ENCODE peak calls at places on chromosomes 1 and 21, in nine cellular contexts. W is lower leg skin, D is tibial nerve, T is hepatocyte, H is skeletal muscle cell, F is kidney, V is WERI-Rb-1, L is cardiac fibroblast, Z is HFF-Myc. O is an unnamed sample.

GRCh38 chr21:37153935-37154350 is 80.9 kb downstream of the TTC3 start:
- DNase-seq in H (peak; percentile 65), T (peak; percentile 68), D (no peak), V (peak; percentile 81), F (no peak), Z (no peak), L (peak; percentile 10), W (no peak), O (peak; percentile 55)

GRCh38 chr1:115462677-115463076 is 124.6 kb upstream of the NGF start:
- DNase-seq in T (no peak), W (peak; percentile 10), F (no peak), D (no peak), Z (no peak), L (no peak), H (no peak), V (no peak), O (no peak)

GRCh38 chr1:99306056-99306455 is 41.8 kb downstream of the PLPPR4 start:
- DNase-seq in L (no peak), F (peak; percentile 29), T (no peak), H (no peak), Z (no peak), D (no peak), W (no peak), V (no peak), O (no peak)

GRCh38 chr1:1206376-1207253 is at the start of gene TNFRSF18:
- DNase-seq in Z (no peak), D (no peak), L (no peak), V (peak; percentile 50), T (no peak), W (no peak), F (peak; percentile 82), H (no peak), O (no peak)

GRCh38 chr1:211577826-211578639 is 928 bp downstream of the SLC30A1 start:
- DNase-seq in Z (no peak), V (peak; percentile 86), F (peak; percentile 92), D (peak; percentile 50), T (peak; percentile 88), L (peak; percentile 66), H (no peak), W (peak; percentile 95), O (peak; percentile 31)

GRCh38 chr1:42210421-42211133 is 46.0 kb upstream of the GUCA2A start:
- DNase-seq in D (no peak), W (no peak), T (no peak), H (no peak), F (no peak), L (peak; percentile 76), V (no peak), Z (no peak), O (no peak)

GRCh38 chr1:200302192-200302892 is 107.5 kb downstream of the ZNF281 start:
- DNase-seq in D (no peak), F (peak; percentile 66), T (peak; percentile 53), L (peak; percentile 41), V (no peak), Z (no peak), W (no peak), H (no peak), O (no peak)

GRCh38 chr1:91831132-91831930 is 54.6 kb downstream of the TGFBR3 start:
- DNase-seq in H (peak; percentile 65), L (peak; percentile 42), F (no peak), T (no peak), V (no peak), W (no peak), Z (no peak), D (no peak), O (no peak)

GRCh38 chr1:153568367-153569099 is 2.9 kb upstream of the S100A2 start:
- DNase-seq in F (peak; percentile 94), T (peak; percentile 95), V (peak; percentile 99), W (peak; percentile 99), H (no peak), L (peak; percentile 91), D (peak; percentile 86), Z (peak; percentile 82), O (peak; percentile 78)

GRCh38 chr1:55315552-55315951 is 100.4 kb upstream of the USP24 start:
- DNase-seq in L (no peak), T (no peak), D (no peak), H (no peak), F (no peak), V (no peak), W (no peak), Z (no peak), O (no peak)

GRCh38 chr1:76140227-76140626 is 65.7 kb downstream of the ST6GALNAC3 start:
- DNase-seq in W (no peak), Z (no peak), L (no peak), D (no peak), V (no peak), F (no peak), T (no peak), H (no peak), O (no peak)

GRCh38 chr1:9700340-9700739 is 48.8 kb downstream of the PIK3CD start:
- DNase-seq in V (no peak), D (no peak), T (no peak), F (no peak), L (peak; percentile 91), H (peak; percentile 62), W (no peak), Z (no peak), O (no peak)

GRCh38 chr1:24263211-24263610 is 55.9 kb upstream of the GRHL3 start:
- DNase-seq in F (no peak), H (no peak), V (no peak), L (no peak), D (no peak), Z (no peak), T (no peak), W (no peak), O (no peak)

GRCh38 chr1:31583995-31584868 is 7.9 kb downstream of the TINAGL1 start:
- DNase-seq in F (peak; percentile 98), V (no peak), H (no peak), W (peak; percentile 90), L (peak; percentile 71), D (no peak), T (peak; percentile 76), Z (no peak), O (peak; percentile 43)

GRCh38 chr1:21294266-21295058 is 4.2 kb upstream of the ECE1 start:
- DNase-seq in Z (no peak), T (no peak), D (no peak), W (no peak), F (no peak), H (no peak), V (no peak), L (peak; percentile 54), O (no peak)

GRCh38 chr1:161730050-161730564 is 8.8 kb downstream of the FCRLB start:
- DNase-seq in T (no peak), W (no peak), F (no peak), H (no peak), D (no peak), V (no peak), L (peak; percentile 82), Z (no peak), O (no peak)

GRCh38 chr1:109193653-109194590 is 19.8 kb upstream of the SARS1 start:
- DNase-seq in F (no peak), L (peak; percentile 44), D (no peak), H (no peak), W (no peak), Z (no peak), V (peak; percentile 75), T (peak; percentile 59), O (no peak)

DNA sequence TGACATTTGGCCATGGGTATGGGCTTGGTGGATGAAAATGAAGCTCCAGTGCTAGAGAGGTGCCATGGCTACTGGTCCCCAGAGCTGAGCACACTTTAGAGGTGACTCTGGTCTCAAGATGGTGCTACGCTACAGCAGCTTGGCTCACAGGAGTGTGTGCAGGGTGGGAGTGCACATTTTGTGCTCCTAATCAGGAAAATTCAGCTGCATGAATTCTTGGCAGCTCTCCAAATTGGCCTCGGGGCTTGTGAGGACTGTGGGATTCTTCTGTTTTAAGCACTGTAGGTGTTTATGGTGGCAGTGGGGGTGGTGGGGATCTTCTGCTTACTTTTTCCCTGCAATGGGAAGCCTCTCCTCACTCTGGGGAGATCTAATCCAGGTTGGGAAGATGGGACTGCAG is 17.3 kb upstream of the TIPRL start:
- DNase-seq in L (no peak), T (no peak), Z (no peak), W (no peak), D (no peak), F (no peak), H (no peak), V (no peak), O (no peak)
- H3K4me3 ChIP-seq in L (no peak overlapping the region), T (no peak overlapping the region), Z (no peak overlapping the region), W (no peak overlapping the region), D (no peak overlapping the region), F (no peak overlapping the region), H (no peak overlapping the region), V (no peak overlapping the region), O (no peak overlapping the region)

DNA sequence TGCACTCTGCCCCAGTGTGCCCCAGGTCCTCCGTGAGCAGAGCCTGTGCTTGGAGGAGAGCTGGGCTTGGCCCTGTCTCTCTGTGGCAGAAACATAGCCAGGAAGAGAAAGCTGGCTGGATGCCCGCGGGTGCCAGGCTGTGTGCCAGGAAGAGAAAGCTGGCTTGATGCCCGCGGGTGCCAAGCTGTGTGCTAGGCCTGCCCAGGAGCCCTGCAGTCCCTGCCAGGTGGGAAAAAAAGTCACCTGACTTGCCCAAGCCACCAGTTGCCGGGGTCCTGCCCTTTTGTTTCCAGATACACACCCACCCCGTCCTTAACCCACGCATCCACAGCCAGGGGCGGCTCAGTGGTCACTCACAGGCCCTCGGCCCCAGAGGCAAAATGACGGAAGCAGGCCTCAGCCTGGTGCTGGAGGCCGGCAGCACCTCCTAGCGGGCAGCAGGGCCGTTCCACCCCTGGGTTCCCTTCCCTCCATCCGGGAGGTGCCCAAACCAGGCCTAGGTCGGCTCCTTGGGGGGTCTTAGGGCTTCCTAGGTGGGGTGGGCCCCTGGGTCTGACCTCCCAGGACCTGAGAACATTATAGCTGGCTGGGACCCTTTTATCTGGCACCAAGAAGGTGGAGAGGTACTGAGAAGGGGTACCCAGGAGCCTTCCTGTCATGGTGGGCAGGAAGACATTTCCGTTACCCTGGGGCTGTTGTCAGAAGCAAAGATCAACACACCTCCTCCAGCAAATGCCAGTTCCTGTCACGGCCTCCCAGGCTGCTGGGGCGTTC is 9.1 kb downstream of the ITGB2 start:
- DNase-seq in F (peak; percentile 93), V (no peak), W (peak; percentile 95), D (peak; percentile 63), T (no peak), Z (no peak), H (no peak), L (no peak), O (no peak)
- H3K4me3 ChIP-seq in F (no peak overlapping the region), V (no peak overlapping the region), W (no peak overlapping the region), D (no peak overlapping the region), T (no peak overlapping the region), Z (no peak overlapping the region), H (no peak overlapping the region), L (no peak overlapping the region), O (no peak overlapping the region)

GRCh38 chr1:7527733-7528045 is 243.4 kb upstream of the VAMP3 start:
- DNase-seq in V (no peak), D (no peak), H (no peak), F (peak; percentile 43), T (no peak), Z (no peak), W (no peak), L (no peak), O (no peak)
- H3K4me3 ChIP-seq in V (no peak overlapping the region), D (no peak overlapping the region), H (no peak overlapping the region), F (no peak overlapping the region), T (no peak overlapping the region), Z (no peak overlapping the region), W (no peak overlapping the region), L (no peak overlapping the region), O (no peak overlapping the region)

DNA sequence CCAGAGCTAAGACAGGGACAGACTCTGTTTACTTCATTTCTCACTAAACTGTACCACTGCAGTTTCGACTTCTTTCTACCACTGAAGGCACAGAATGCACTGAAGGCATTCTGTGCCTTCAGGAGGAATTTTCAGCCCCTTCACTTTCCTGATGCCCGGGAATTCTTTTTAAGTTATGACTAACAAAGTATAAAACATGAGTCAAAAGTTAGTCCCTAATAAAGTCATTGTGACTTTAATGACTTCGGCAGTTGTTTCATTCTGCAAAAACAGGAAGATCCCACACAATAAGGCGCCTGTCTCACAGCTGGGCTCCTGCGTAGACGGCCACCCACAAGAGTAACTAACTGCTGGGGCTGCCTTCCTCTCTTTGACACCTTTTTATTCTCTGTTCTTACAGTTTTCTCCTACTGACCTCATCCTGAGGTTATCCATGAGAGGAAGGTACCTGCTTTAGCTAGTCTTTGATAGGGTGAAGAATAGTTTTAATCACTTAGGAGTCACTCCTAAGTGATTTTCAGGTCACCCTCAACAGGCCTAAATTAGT is 183.9 kb upstream of the SGIP1 start:
- DNase-seq in L (peak; percentile 69), T (no peak), Z (no peak), W (no peak), D (peak; percentile 33), V (no peak), F (no peak), H (no peak), O (peak; percentile 27)
- H3K4me3 ChIP-seq in L (no peak overlapping the region), T (no peak overlapping the region), Z (no peak overlapping the region), W (no peak overlapping the region), D (peak overlapping the region; percentile 4), V (no peak overlapping the region), F (no peak overlapping the region), H (no peak overlapping the region), O (peak overlapping the region; percentile 2)

O was measured in gastrocnemius medialis.